ENCODE peak calls at places on chromosomes 12 and 14, in four cellular contexts. N is suprapubic skin, R is left lung, W is K562. P is an unnamed sample.

GRCh38 chr12:22409071-22409951 is 74.8 kb upstream of the ST8SIA1 start:
- DNase-seq in N (no peak), R (peak; percentile 21), W (no peak), P (peak; percentile 51)

GRCh38 chr12:104557488-104558195 is 100.9 kb downstream of the CHST11 start:
- DNase-seq in N (no peak), R (no peak), W (no peak), P (no peak)

GRCh38 chr12:107311682-107312081 is 218.3 kb upstream of the CRY1 start:
- DNase-seq in N (no peak), R (no peak), W (no peak), P (no peak)

GRCh38 chr12:57829025-57829777 is 10.7 kb upstream of the AVIL start:
- DNase-seq in N (no peak), R (no peak), W (no peak), P (no peak)

GRCh38 chr14:23147676-23148075 is 28.6 kb upstream of the CEBPE start:
- DNase-seq in N (no peak), R (no peak), W (no peak), P (no peak)

GRCh38 chr14:73241481-73242165 is 4.3 kb downstream of the PAPLN start:
- DNase-seq in N (no peak), R (no peak), W (no peak), P (peak; percentile 50)

GRCh38 chr14:79584679-79585078 is 626.6 kb downstream of the DIO2 start:
- DNase-seq in N (no peak), R (no peak), W (no peak), P (no peak)

GRCh38 chr12:121144416-121144914 is 11.8 kb downstream of the P2RX7 start:
- DNase-seq in N (no peak), R (no peak), W (no peak), P (no peak)

GRCh38 chr12:122835693-122836026 is 403 bp downstream of the HIP1R start:
- DNase-seq in N (no peak), R (peak; percentile 82), W (peak; percentile 87), P (no peak)

GRCh38 chr12:112096667-112097066 is 11.9 kb downstream of the NAA25 start:
- DNase-seq in N (no peak), R (no peak), W (no peak), P (no peak)

GRCh38 chr12:116143883-116144266 is 133.6 kb downstream of the MED13L start:
- DNase-seq in N (no peak), R (no peak), W (no peak), P (no peak)

GRCh38 chr12:64450711-64451486 is 1.0 kb upstream of the TBK1 start:
- DNase-seq in N (no peak), R (no peak), W (no peak), P (peak; percentile 43)

GRCh38 chr12:94245984-94246383 is 97.6 kb downstream of the PLXNC1 start:
- DNase-seq in N (no peak), R (no peak), W (no peak), P (no peak)

GRCh38 chr12:2672863-2673262 is 121.9 kb upstream of the FKBP4 start:
- DNase-seq in N (no peak), R (no peak), W (no peak), P (no peak)

GRCh38 chr14:68240388-68240787 is 420.8 kb downstream of the RAD51B start:
- DNase-seq in N (no peak), R (no peak), W (no peak), P (no peak)

GRCh38 chr12:32995623-32996022 is 99.0 kb upstream of the PKP2 start:
- DNase-seq in N (no peak), R (no peak), W (no peak), P (no peak)

GRCh38 chr12:96375841-96376249 is 24.4 kb downstream of the CDK17 start:
- DNase-seq in N (no peak), R (no peak), W (no peak), P (no peak)

GRCh38 chr14:81169711-81170103 is 51.1 kb downstream of the GTF2A1 start:
- DNase-seq in N (peak; percentile 77), R (peak; percentile 89), W (no peak), P (no peak)

GRCh38 chr12:123389560-123390351 is 5.8 kb downstream of the KMT5A start:
- DNase-seq in N (peak; percentile 78), R (peak; percentile 91), W (peak; percentile 70), P (peak; percentile 54)

GRCh38 chr14:93619176-93619793 is 169.0 kb downstream of the PRIMA1 start:
- DNase-seq in N (no peak), R (no peak), W (peak; percentile 21), P (peak; percentile 33)

GRCh38 chr12:32140867-32141266 is 34.2 kb downstream of the BICD1 start:
- DNase-seq in N (no peak), R (no peak), W (no peak), P (peak; percentile 41)

GRCh38 chr12:61355105-61355504 is 905.1 kb upstream of the USP15 start:
- DNase-seq in N (no peak), R (peak; percentile 75), W (no peak), P (no peak)

GRCh38 chr14:85336817-85337216 is 193.1 kb upstream of the FLRT2 start:
- DNase-seq in N (no peak), R (no peak), W (no peak), P (no peak)

GRCh38 chr14:20652996-20653975 is 11.8 kb upstream of the OR6S1 start:
- DNase-seq in N (no peak), R (peak; percentile 54), W (peak; percentile 22), P (no peak)

GRCh38 chr12:116916714-116917114 is 6.0 kb downstream of the FBXW8 start:
- DNase-seq in N (no peak), R (no peak), W (peak; percentile 65), P (peak; percentile 38)

GRCh38 chr14:54784657-54785056 is 118.0 kb downstream of the GCH1 start:
- DNase-seq in N (no peak), R (no peak), W (no peak), P (no peak)

GRCh38 chr12:11969437-11970154 is 101.1 kb upstream of the BCL2L14 start:
- DNase-seq in N (no peak), R (no peak), W (no peak), P (peak; percentile 18)

GRCh38 chr12:121579981-121580868 is 598 bp downstream of the KDM2B start:
- DNase-seq in N (peak; percentile 85), R (peak; percentile 92), W (peak; percentile 83), P (peak; percentile 76)

GRCh38 chr12:52519826-52520662 is at the start of gene KRT5:
- DNase-seq in N (peak; percentile 73), R (no peak), W (no peak), P (no peak)

GRCh38 chr14:99300190-99300589 is 28.2 kb upstream of the BCL11B start:
- DNase-seq in N (no peak), R (no peak), W (no peak), P (no peak)

GRCh38 chr12:124419292-124420040 is 124.6 kb downstream of the RFLNA start:
- DNase-seq in N (no peak), R (no peak), W (no peak), P (peak; percentile 46)

GRCh38 chr12:100197486-100197885 is 3.1 kb upstream of the ACTR6 start:
- DNase-seq in N (no peak), R (no peak), W (no peak), P (no peak)

GRCh38 chr12:28089363-28089762 is 100.9 kb upstream of the CCDC91 start:
- DNase-seq in N (no peak), R (no peak), W (no peak), P (no peak)

GRCh38 chr12:42737364-42737763 is 147.8 kb upstream of the PRICKLE1 start:
- DNase-seq in N (no peak), R (no peak), W (no peak), P (no peak)

GRCh38 chr12:113113397-113113796 is 22.2 kb downstream of the RASAL1 start:
- DNase-seq in N (no peak), R (no peak), W (no peak), P (no peak)

GRCh38 chr14:35335388-35336092 is 43.4 kb downstream of the PSMA6 start:
- DNase-seq in N (no peak), R (peak; percentile 82), W (no peak), P (no peak)

GRCh38 chr14:35336171-35337073 is 44.2 kb downstream of the PSMA6 start:
- DNase-seq in N (peak; percentile 92), R (peak; percentile 95), W (peak; percentile 62), P (no peak)

GRCh38 chr14:35337557-35338255 is 45.5 kb downstream of the PSMA6 start:
- DNase-seq in N (no peak), R (no peak), W (no peak), P (no peak)

GRCh38 chr14:35338731-35339405 is 46.7 kb downstream of the PSMA6 start:
- DNase-seq in N (no peak), R (no peak), W (no peak), P (no peak)

GRCh38 chr14:35337074-35337556 is 44.9 kb downstream of the PSMA6 start:
- DNase-seq in N (no peak), R (no peak), W (no peak), P (no peak)
- H3K4me3 ChIP-seq in N (no peak overlapping the region), R (no peak overlapping the region), W (no peak overlapping the region), P (no peak overlapping the region)

DNA sequence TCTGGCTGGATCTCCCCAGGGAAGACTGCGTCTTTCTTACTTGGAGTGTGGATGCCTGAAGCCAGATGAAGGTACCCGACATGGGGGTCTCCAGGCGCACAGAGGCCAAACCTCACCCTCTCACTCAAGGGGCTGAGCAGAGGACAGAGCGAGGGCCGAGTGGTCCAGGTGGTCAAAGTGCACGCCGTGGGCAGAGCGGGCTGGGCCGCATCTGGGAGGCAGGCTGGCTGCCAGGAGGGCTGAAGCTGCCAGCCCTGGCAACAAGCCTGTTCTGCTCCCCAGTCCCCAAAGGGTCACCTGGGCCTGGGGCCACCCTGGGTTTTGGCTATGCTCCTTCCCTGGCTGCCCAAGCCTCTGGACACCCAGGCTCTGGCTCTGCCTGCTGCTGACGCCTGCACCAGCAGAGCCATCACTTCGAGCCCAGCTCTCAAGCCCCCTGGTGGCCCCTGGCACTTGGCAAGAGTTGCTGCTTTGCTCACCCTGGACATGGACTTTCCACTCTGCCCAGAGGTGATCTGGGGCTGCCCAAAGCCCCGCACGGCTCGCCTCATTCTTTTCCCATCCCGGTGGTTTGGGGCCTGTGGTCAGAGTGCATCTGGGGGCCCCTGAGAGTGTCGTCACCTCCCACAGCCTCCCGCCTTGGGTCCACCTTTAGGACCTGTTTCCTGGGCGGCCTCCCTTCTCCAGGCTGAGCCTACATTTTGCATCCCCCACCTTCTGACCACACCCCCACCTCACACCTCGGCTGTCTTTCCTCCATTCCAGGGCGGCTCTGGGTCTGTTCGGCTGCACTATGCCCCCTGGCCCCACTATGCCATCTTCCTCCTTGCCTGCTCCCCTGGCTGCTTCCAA is 2.8 kb downstream of the ADSS1 start:
- DNase-seq in N (no peak), R (no peak), W (no peak), P (no peak)
- TF ChIP-seq CTCF in N (no peak), R (no peak), W (peak; percentile 7), P (peak; percentile 41)

DNA sequence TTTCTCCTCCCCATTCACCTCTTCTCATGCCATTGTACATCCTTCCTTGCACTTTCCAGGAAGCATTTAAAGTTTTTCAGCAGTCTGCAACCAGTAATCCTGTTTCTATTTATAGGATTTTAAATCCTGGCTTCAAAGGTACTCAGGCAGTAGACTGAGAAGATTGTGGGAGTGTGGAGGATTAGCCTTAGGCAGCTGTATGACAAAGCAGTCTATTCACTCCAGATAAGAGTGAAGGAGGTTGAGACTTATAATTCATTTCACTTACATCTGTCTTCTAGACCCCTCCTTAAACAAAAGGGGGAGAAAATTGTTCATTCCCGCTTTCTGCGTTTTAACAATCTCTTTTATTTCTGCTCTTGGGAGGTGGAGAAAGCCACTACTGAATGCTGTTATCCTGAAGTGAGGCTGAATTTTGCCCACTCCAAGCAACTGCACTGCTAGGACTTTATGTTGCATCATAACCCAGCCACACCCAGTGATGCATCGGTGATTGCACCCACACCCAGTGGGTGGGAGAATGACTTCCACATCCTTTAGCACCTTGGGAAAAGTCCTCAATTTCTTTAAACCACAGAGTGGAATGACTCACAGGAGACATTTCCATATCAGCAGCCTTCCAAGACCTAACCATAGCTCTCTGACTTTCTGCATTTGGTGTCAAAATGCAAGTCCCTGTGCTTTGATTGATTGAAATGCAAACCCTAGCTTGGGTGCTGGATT is 382.5 kb upstream of the ATP2B1 start:
- DNase-seq in N (peak; percentile 65), R (no peak), W (no peak), P (peak; percentile 68)
- H3K4me3 ChIP-seq in N (no peak overlapping the region), R (no peak overlapping the region), W (no peak overlapping the region), P (peak overlapping the region; percentile 8)

GRCh38 chr12:49974231-49974675 is 1.5 kb downstream of the AQP6 start:
- DNase-seq in N (no peak), R (no peak), W (peak; percentile 60), P (peak; percentile 89)
- TF ChIP-seq CTCF in N (no peak), R (peak; percentile 48), W (peak; percentile 72), P (peak; percentile 92)

P was measured in WERI-Rb-1.